ENCODE peak calls at places on chromosomes 3 and 15, in eight cellular contexts. D is HCT116, C is A549, R is transverse colon, I is endothelial cell of umbilical vein, X is stomach, Y is K562, A is vagina. N is an unnamed sample.

GRCh38 chr3:49591615-49592014 is 37.3 kb downstream of the BSN start:
- DNase-seq in D (no peak), C (no peak), R (no peak), I (no peak), X (no peak), Y (no peak), A (no peak), N (no peak)

GRCh38 chr3:126959921-126960603 is 22.9 kb upstream of the PLXNA1 start:
- DNase-seq in D (no peak), C (peak), R (no peak), I (peak), X (no peak), Y (no peak), A (no peak), N (no peak)

GRCh38 chr3:120659285-120659684 is 22.8 kb downstream of the HGD start:
- DNase-seq in D (no peak), C (no peak), R (no peak), I (no peak), X (no peak), Y (no peak), A (no peak), N (no peak)

GRCh38 chr3:65658398-65658797 is 380.3 kb downstream of the MAGI1 start:
- DNase-seq in D (no peak), C (no peak), R (no peak), I (no peak), X (no peak), Y (no peak), A (no peak), N (no peak)

GRCh38 chr15:74343797-74344127 is 23.7 kb downstream of the CYP11A1 start:
- DNase-seq in D (no peak), C (no peak), R (no peak), I (no peak), X (no peak), Y (no peak), A (no peak), N (no peak)

GRCh38 chr3:39183231-39184080 is 8.9 kb downstream of the XIRP1 start:
- DNase-seq in D (no peak), C (no peak), R (no peak), I (no peak), X (no peak), Y (no peak), A (no peak), N (no peak)

GRCh38 chr15:31396881-31397560 is 70.4 kb downstream of the KLF13 start:
- DNase-seq in D (peak), C (peak), R (peak), I (peak), X (peak), Y (peak), A (no peak), N (peak)

GRCh38 chr15:66603301-66604179 is 37.7 kb upstream of the LCTL start:
- DNase-seq in D (peak), C (peak), R (peak), I (peak), X (peak), Y (peak), A (no peak), N (peak)

GRCh38 chr15:35437157-35437556 is 108.8 kb downstream of the DPH6 start:
- DNase-seq in D (peak), C (no peak), R (no peak), I (peak), X (no peak), Y (no peak), A (no peak), N (no peak)

GRCh38 chr3:159941043-159941994 is 47.3 kb upstream of the IL12A start:
- DNase-seq in D (no peak), C (no peak), R (no peak), I (no peak), X (no peak), Y (no peak), A (no peak), N (no peak)

GRCh38 chr3:37700849-37701248 is 160.8 kb upstream of the CTDSPL start:
- DNase-seq in D (no peak), C (no peak), R (no peak), I (no peak), X (no peak), Y (no peak), A (no peak), N (no peak)

GRCh38 chr15:45157974-45158373 is 28.2 kb downstream of the DUOX1 start:
- DNase-seq in D (no peak), C (no peak), R (no peak), I (no peak), X (no peak), Y (peak), A (no peak), N (no peak)

GRCh38 chr3:58332575-58333179 is at the start of gene PXK:
- DNase-seq in D (peak), C (peak), R (peak), I (peak), X (peak), Y (peak), A (no peak), N (peak)

GRCh38 chr15:74193305-74193718 is 9.3 kb downstream of the STRA6 start:
- DNase-seq in D (peak), C (no peak), R (no peak), I (no peak), X (no peak), Y (no peak), A (no peak), N (no peak)

GRCh38 chr3:59783468-59783988 is 733.7 kb upstream of the CFAP20DC start:
- DNase-seq in D (no peak), C (no peak), R (no peak), I (no peak), X (no peak), Y (no peak), A (no peak), N (no peak)

GRCh38 chr3:16369247-16369646 is 104.2 kb downstream of the OXNAD1 start:
- DNase-seq in D (no peak), C (no peak), R (no peak), I (no peak), X (no peak), Y (no peak), A (no peak), N (no peak)

GRCh38 chr3:55571216-55571813 is 84.2 kb upstream of the WNT5A start:
- DNase-seq in D (no peak), C (no peak), R (no peak), I (no peak), X (no peak), Y (no peak), A (no peak), N (no peak)

GRCh38 chr3:112097378-112097777 is 11.2 kb downstream of the C3orf52 start:
- DNase-seq in D (peak), C (peak), R (peak), I (peak), X (peak), Y (peak), A (no peak), N (no peak)

GRCh38 chr3:75272708-75273107 is 391.4 kb upstream of the FRG2C start:
- DNase-seq in D (no peak), C (no peak), R (no peak), I (no peak), X (no peak), Y (no peak), A (no peak), N (no peak)

GRCh38 chr3:126522363-126522788 is 1.6 kb upstream of the CHST13 start:
- DNase-seq in D (peak), C (peak), R (peak), I (peak), X (peak), Y (peak), A (no peak), N (peak)

GRCh38 chr15:23648920-23649515 is 1.4 kb upstream of the MAGEL2 start:
- DNase-seq in D (no peak), C (peak), R (peak), I (no peak), X (peak), Y (peak), A (no peak), N (no peak)

DNA sequence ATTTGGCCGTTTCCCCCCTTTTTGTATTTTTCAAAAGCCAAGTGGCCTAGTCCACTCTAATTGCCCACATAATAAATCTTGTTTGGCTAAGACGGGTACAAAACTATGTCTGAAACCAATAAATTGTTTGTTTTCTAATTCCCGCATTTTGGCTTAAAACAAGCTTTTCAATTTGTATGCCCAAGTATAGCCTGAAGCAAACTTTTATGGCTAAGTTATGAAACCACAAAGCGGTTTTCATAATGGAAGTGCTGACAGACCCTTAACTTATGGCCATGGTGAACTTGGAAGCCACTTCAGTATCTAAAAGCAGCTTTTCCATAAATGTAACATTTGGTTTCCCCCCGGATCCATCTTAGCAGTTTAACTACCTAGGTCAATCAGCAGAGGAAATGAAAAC is 29.9 kb upstream of the POLR2M start:
- DNase-seq in D (no peak), C (no peak), R (no peak), I (no peak), X (no peak), Y (no peak), A (no peak), N (no peak)
- TF ChIP-seq POLR2A in D (no peak), C (no peak), R (no peak), I (no peak), X (no peak), Y (no peak), A (no peak), N (no peak)

GRCh38 chr3:129058441-129059194 is 2.0 kb upstream of the GP9 start:
- DNase-seq in D (no peak), C (no peak), R (peak), I (no peak), X (peak), Y (no peak), A (no peak), N (no peak)
- TF ChIP-seq POLR2A in D (no peak), C (no peak), R (no peak), I (no peak), X (no peak), Y (no peak), A (no peak), N (no peak)

DNA sequence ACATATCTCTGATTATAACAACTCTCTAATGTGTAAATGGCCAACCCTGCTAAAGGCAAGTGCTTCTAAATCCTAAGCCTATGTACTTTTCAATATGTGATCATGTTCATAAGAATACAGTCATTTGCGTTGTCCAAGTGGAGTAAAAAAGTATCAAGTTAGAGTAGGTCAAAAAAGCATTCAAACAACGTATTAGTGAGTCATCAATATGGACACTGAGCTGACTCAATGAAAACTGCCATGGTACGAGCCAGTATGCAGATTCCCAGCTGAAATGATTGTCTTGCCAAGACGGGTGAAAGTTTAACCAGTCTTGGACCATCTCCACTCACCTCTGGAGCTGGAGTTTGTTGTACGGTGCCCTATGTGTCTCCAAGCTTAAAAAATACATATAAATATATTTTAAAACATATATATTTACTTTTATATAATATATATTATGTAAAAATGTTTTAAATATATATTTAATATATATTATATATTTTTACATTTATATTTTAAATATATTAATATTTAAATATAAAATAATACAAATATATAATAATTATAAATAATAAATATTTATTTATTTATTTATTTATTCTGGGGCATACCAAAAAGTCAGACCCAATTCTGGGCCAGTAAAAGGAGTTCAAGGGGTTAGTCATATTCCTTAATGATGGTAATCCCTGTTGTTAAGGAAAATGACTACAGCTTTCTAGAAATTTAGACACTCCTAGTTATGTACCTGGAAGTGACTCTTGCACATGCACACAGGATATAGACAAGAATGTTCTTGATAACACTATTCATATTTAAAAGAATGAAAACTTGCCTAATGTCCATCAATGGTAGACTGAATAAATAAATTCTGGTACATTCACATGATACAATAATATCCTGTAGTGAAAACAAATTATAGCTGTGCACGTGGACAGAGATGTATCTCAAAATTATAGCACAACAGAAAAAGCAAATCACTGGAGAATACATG is 27.2 kb downstream of the PLSCR4 start:
- DNase-seq in D (no peak), C (peak), R (peak), I (peak), X (no peak), Y (no peak), A (no peak), N (no peak)
- TF ChIP-seq POLR2A in D (no peak), C (no peak), R (no peak), I (no peak), X (no peak), Y (no peak), A (no peak), N (no peak)

GRCh38 chr15:92073044-92073785 is 219.7 kb downstream of the SLCO3A1 start:
- DNase-seq in D (no peak), C (no peak), R (no peak), I (no peak), X (no peak), Y (no peak), A (no peak), N (no peak)

GRCh38 chr15:92071030-92071644 is 217.6 kb downstream of the SLCO3A1 start:
- DNase-seq in D (no peak), C (no peak), R (no peak), I (no peak), X (no peak), Y (no peak), A (no peak), N (no peak)

GRCh38 chr15:92062505-92062904 is 209.0 kb downstream of the SLCO3A1 start:
- DNase-seq in D (no peak), C (no peak), R (no peak), I (no peak), X (no peak), Y (no peak), A (no peak), N (no peak)

GRCh38 chr15:92069308-92070244 is 216.1 kb downstream of the SLCO3A1 start:
- DNase-seq in D (peak), C (peak), R (peak), I (peak), X (peak), Y (peak), A (no peak), N (peak)

GRCh38 chr15:92068121-92068520 is 214.6 kb downstream of the SLCO3A1 start:
- DNase-seq in D (no peak), C (no peak), R (no peak), I (no peak), X (no peak), Y (no peak), A (no peak), N (no peak)
- TF ChIP-seq POLR2A in D (no peak), C (no peak), R (no peak), I (no peak), X (no peak), Y (no peak), A (no peak), N (no peak)

DNA sequence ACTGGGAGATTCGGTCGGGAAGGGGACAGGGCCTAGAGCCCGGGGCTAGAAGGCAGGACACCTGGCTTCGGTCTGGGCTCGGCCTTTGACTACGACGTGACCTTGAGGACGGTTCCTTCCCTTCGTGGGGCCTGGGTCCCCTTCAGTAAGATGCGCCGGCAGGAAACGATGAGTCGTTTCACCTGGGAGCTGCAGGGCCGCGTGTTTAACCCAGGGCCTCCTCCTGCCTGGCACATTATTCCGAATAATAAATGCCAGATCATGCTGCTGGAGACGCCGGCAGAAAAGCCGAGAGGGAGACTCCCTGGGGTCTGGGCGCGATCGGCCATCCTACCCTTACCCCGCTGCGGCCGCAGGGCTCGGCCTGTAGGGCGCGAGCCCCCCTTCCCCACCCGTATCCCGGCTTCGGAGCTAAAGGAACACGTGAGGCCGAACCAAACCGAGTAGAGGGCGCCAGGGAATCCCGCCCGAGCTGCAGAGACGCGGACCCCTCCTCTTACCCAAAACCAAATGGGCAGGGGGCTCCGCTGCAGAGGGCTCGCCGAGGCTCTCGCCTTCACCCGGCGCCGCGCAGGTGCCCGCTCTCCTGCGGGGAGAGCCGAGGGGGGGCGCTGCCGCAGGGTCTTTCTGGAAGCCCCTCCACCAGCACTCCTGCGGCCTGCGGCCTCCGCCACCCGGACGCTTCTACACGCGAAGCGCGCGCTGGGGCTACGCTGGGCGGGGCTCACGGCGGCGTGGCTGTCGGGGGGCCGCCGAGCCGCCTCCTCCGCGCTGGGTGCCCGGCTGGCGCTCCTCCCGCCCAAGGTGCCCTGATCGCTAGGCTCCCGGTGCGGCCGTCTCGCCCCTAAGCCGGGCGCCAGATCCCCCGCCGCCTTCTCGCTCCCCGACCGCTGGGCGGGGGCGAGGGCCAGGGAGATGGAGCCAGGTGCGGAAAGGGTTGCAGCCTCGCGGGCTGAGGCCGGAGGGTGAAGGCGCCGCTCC is at the start of gene BDH1:
- DNase-seq in D (no peak), C (no peak), R (peak), I (peak), X (peak), Y (no peak), A (no peak), N (peak)
- TF ChIP-seq POLR2A in D (no peak), C (no peak), R (peak), I (no peak), X (no peak), Y (no peak), A (no peak), N (no peak)

GRCh38 chr3:52705688-52706686 is at the start of the genes GLT8D1 and SPCS1:
- DNase-seq in D (peak), C (peak), R (peak), I (peak), X (peak), Y (peak), A (no peak), N (peak)
- TF ChIP-seq POLR2A in D (peak), C (peak), R (peak), I (peak), X (peak), Y (peak), A (no peak), N (peak)

GRCh38 chr15:78241017-78241416 is 6.7 kb upstream of the ACSBG1 start:
- DNase-seq in D (peak), C (peak), R (peak), I (peak), X (peak), Y (peak), A (no peak), N (peak)
- TF ChIP-seq POLR2A in D (no peak), C (no peak), R (no peak), I (no peak), X (no peak), Y (no peak), A (no peak), N (no peak)

DNA sequence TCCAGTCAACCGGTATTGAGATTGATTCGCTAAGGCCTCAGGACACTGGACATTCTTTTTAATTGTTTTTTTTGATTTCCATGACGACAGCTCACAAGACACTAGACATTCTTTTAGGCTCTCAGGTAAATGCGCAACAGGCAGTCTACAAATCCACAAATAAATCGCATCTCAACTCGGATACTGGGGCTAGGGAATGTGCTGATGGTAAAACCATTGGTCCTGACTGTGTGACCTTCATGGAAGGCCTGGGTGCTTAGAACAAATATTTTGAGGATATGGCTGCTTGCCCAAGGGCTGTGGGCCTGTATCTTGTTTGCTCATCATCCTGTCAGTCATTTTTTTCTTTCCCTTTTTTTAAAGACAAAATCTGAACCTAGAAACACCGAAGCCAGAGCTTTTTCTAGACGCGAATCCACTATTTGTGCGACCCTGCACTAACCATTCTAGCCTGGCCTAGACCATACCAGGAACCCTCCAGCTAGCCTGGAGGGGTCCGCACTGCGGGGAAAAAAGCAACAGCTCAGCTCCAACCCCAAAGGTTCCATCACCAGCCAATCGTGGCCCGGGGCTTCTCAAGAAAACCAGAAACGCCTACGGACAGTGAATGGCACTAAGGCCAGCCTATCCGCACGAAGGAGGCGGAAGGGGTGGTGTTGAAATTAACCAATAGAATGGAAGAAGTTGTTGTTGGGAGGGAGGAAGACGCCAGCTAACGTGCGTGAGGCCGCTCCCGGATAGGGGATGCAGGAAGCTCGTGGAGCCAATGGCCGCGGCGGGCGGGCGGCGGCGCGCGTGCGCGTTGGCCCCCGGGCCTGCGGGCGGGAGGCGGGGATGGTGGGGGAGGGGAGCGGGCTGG is 18.1 kb upstream of the CHD2 start:
- DNase-seq in D (peak), C (peak), R (peak), I (peak), X (peak), Y (peak), A (peak), N (peak)
- TF ChIP-seq POLR2A in D (peak), C (peak), R (peak), I (peak), X (peak), Y (peak), A (no peak), N (peak)

N was measured in tibial nerve.